ENCODE peak calls at places on chromosomes 12 and 14, in four cellular contexts. T is neuronal stem cell, C is H1, L is trophoblast cell. P is an unnamed sample.

GRCh38 chr12:97756066-97756701 is 293.6 kb downstream of the RMST start:
- DNase-seq in T (no peak), C (no peak), L (no peak), P (no peak)

GRCh38 chr12:77402726-77403125 is 337.4 kb upstream of the E2F7 start:
- DNase-seq in T (no peak), C (no peak), L (peak; percentile 14), P (no peak)

GRCh38 chr12:4978737-4979136 is 64.9 kb upstream of the KCNA5 start:
- DNase-seq in T (no peak), C (no peak), L (no peak), P (no peak)

GRCh38 chr12:107404981-107405380 is 280.6 kb upstream of the PWP1 start:
- DNase-seq in T (no peak), C (no peak), L (peak; percentile 8), P (peak; percentile 6)

GRCh38 chr12:53820503-53820902 is 68.7 kb upstream of the CISTR start:
- DNase-seq in T (no peak), C (no peak), L (peak; percentile 45), P (peak; percentile 45)

GRCh38 chr12:45637706-45638105 is 91.8 kb upstream of the ARID2 start:
- DNase-seq in T (no peak), C (no peak), L (no peak), P (peak; percentile 53)

GRCh38 chr12:47734725-47735480 is 9.6 kb upstream of the ENDOU start:
- DNase-seq in T (no peak), C (no peak), L (no peak), P (no peak)

GRCh38 chr14:103941973-103942736 is at the start of gene RD3L:
- DNase-seq in T (no peak), C (no peak), L (no peak), P (no peak)

GRCh38 chr12:64682572-64683277 is 72.4 kb downstream of the RASSF3 start:
- DNase-seq in T (peak; percentile 33), C (no peak), L (no peak), P (peak; percentile 98)

GRCh38 chr12:78439666-78440065 is 424.9 kb upstream of the SYT1 start:
- DNase-seq in T (no peak), C (no peak), L (no peak), P (no peak)

GRCh38 chr14:27730204-27730603 is 1036.4 kb upstream of the FOXG1 start:
- DNase-seq in T (no peak), C (no peak), L (no peak), P (no peak)

GRCh38 chr12:71828813-71829212 is 10.7 kb upstream of the TBC1D15 start:
- DNase-seq in T (no peak), C (no peak), L (peak; percentile 36), P (no peak)

GRCh38 chr14:74792249-74793039 is 29.3 kb downstream of the YLPM1 start:
- DNase-seq in T (no peak), C (no peak), L (no peak), P (peak; percentile 22)

GRCh38 chr14:34111505-34111904 is 160.6 kb upstream of the EGLN3 start:
- DNase-seq in T (no peak), C (no peak), L (no peak), P (no peak)

GRCh38 chr12:66066929-66067281 is 63.6 kb downstream of the LLPH start:
- DNase-seq in T (no peak), C (no peak), L (no peak), P (no peak)

GRCh38 chr12:65911321-65911720 is 87.0 kb downstream of the HMGA2 start:
- DNase-seq in T (no peak), C (no peak), L (no peak), P (no peak)

GRCh38 chr14:76937181-76938091 is 91.1 kb downstream of the IRF2BPL start:
- DNase-seq in T (no peak), C (no peak), L (no peak), P (peak; percentile 84)

GRCh38 chr12:120835304-120835612 is 68.9 kb downstream of the SPPL3 start:
- DNase-seq in T (no peak), C (no peak), L (peak; percentile 78), P (peak; percentile 9)

GRCh38 chr14:88914956-88915355 is 90.5 kb downstream of the TTC8 start:
- DNase-seq in T (no peak), C (no peak), L (no peak), P (no peak)

GRCh38 chr12:64476844-64477243 is 24.9 kb downstream of the TBK1 start:
- DNase-seq in T (no peak), C (no peak), L (no peak), P (no peak)

GRCh38 chr12:24839268-24839791 is 109.6 kb downstream of the BCAT1 start:
- DNase-seq in T (no peak), C (no peak), L (peak; percentile 12), P (no peak)

GRCh38 chr12:52614381-52615207 is 3.8 kb downstream of the KRT73 start:
- DNase-seq in T (no peak), C (no peak), L (no peak), P (no peak)

GRCh38 chr12:50220357-50221061 is 53.3 kb upstream of the CERS5 start:
- DNase-seq in T (no peak), C (no peak), L (peak; percentile 79), P (peak; percentile 79)

GRCh38 chr12:57261385-57261784 is 10.4 kb upstream of the STAC3 start:
- DNase-seq in T (no peak), C (no peak), L (no peak), P (no peak)

GRCh38 chr12:211142-211465 is 2.9 kb downstream of the SLC6A12 start:
- DNase-seq in T (no peak), C (no peak), L (no peak), P (no peak)

GRCh38 chr12:88958961-88959360 is 378.7 kb upstream of the KITLG start:
- DNase-seq in T (no peak), C (no peak), L (no peak), P (no peak)

GRCh38 chr14:94423465-94424056 is 29.0 kb downstream of the SERPINA11 start:
- DNase-seq in T (peak; percentile 72), C (peak; percentile 67), L (peak; percentile 85), P (peak; percentile 7)

DNA sequence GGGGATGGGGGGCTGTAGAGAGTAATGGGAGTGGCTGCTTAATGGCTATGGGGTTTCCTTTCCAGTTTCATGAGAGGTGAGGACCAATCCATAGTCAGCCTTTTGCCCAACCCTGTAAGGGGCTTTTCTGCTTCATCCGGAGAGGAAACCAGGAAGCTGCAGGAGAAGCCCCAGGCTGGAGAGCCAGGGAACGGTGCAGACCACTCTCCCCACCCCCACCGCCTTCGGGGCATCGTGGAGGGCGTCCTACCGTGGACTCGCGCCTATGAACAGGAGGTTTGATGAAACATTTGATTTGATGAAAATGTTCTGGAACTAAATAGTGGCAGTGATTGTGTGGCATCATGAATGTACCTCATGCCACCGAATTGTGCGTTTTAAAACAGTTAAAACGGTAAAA is 204.3 kb upstream of the DIO3 start:
- DNase-seq in T (no peak), C (no peak), L (no peak), P (no peak)
- H3K9me3 ChIP-seq in T (no peaks in the 10 kb centered on the region), C (no peaks in the 10 kb centered on the region), L (peaks cover 13% of the 10 kb centered on the region), P (peaks cover 22% of the 10 kb centered on the region)

GRCh38 chr12:112456029-112456428 is 37.3 kb downstream of the PTPN11 start:
- DNase-seq in T (no peak), C (no peak), L (no peak), P (no peak)
- H3K4me3 ChIP-seq in T (no peak overlapping the region), C (no peak overlapping the region), L (no peak overlapping the region), P (no peak overlapping the region)

GRCh38 chr12:8817856-8818255 is 4.6 kb upstream of the A2ML1 start:
- DNase-seq in T (no peak), C (no peak), L (peak; percentile 91), P (no peak)
- H2BK12ac ChIP-seq in T (no peak overlapping the region), C (peak overlapping the region; percentile 91), L (no peak overlapping the region), P (no peak overlapping the region)

DNA sequence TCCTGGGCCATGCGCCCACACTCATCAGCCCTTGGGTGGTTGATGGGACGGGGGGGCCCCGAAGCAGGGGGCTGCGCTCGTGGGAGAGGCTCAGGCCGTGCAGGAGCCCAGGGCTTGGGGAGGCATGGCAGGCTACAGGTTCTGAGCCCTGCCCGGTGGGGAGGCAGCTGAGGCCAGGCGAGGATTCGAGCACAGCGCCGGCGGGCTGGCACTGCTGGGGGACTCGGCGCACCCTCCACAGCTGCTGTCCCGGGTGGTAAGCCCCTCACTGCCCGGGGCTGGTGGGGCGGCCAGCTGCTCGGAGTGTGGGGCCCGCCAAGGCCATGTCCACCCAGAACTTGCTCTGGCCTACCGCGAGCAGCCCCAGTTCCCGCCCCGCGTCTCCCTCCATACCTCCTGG is 295.8 kb upstream of the SEL1L start:
- DNase-seq in T (no peak), C (no peak), L (no peak), P (no peak)
- H3K9me3 ChIP-seq in T (no peaks in the 10 kb centered on the region), C (peaks cover 10% of the 10 kb centered on the region), L (no peaks in the 10 kb centered on the region), P (no peaks in the 10 kb centered on the region)

GRCh38 chr14:63426838-63427237 is 108.1 kb upstream of the GPHB5 start:
- DNase-seq in T (no peak), C (no peak), L (no peak), P (no peak)
- H3K4me3 ChIP-seq in T (no peak overlapping the region), C (no peak overlapping the region), L (no peak overlapping the region), P (no peak overlapping the region)

DNA sequence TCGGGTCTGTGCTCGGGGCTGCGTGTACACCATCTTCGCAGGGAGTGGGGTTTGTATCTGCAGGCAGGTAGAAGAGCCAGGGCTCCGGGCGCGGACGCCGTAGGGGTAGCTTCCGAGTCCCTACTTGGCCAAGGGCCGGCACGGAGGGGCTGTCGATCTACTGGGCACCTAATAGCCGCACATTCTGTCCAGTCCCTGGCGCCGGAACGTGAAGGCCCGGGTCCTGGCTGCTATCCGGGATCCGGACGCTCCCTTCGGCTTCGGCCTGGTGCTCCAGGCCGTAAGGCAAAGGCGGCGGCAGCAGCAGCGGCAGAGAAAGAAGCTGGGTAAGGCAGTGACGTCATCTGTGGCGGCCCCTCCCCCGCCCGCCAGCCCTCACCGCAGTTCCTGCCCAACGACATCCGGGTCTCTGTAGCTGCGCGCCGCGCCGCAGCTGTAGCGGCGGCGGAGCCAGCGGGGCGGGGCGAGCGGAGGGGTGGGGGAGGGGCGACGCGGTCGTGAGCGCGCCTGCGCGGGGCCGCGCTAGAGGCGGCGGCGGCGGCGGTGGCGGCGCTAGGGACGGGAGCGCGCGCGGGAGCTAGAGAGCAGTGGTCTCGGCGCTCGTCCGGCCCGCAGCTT is at the start of gene PPM1A:
- DNase-seq in T (peak; percentile 95), C (peak; percentile 85), L (peak; percentile 96), P (peak; percentile 96)
- H2BK12ac ChIP-seq in T (no peak within 1 kb of the TSS), C (peak within 1 kb of the TSS; percentile 65), L (peak within 1 kb of the TSS; percentile 53), P (peak within 1 kb of the TSS; percentile 75)

DNA sequence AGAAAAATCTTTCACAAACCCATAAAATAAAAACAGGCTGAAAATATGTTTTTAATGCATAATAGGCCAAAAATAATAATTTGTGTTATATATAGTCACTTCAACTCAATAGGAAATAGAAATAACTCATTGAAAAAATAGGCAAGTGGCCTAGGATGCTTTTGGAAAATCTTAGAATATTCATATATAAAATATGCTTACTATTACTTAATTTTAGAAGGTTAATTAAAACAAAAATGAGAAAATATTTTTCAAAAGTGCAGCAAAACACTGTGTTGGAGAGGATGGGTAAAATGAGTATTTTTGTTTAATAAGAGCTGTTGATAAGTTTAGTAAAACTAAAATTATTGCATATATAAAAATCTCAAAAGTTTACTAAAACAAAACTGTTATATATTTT is 308.0 kb upstream of the ATXN7L3B start:
- DNase-seq in T (no peak), C (no peak), L (no peak), P (no peak)
- H3K9me3 ChIP-seq in T (no peaks in the 10 kb centered on the region), C (no peaks in the 10 kb centered on the region), L (no peaks in the 10 kb centered on the region), P (peaks cover 5% of the 10 kb centered on the region)